ENCODE peak calls at places on chromosomes 12 and 14, in ten cellular contexts. N is left lung; C is CD4-positive, alpha-beta T cell; I is cardiac fibroblast; O is epithelial cell of esophagus; L is psoas muscle; P is endothelial cell; Y is mammary epithelial cell; A is WTC11; W is GM13976. Q is an unnamed sample.

GRCh38 chr12:39012870-39013269 is 107.5 kb upstream of the CPNE8 start:
- DNase-seq in L (no peak), A (no peak), W (no peak), Y (peak), I (peak), O (peak), C (no peak), N (no peak), P (no peak), Q (no peak)

GRCh38 chr14:73455294-73455693 is 3.1 kb downstream of the NUMB start:
- DNase-seq in A (no peak), N (no peak), O (no peak), L (no peak), Y (no peak), W (no peak), I (no peak), C (no peak), P (no peak), Q (no peak)

GRCh38 chr14:94582199-94582750 is 1.0 kb downstream of the SERPINA5 start:
- DNase-seq in N (no peak), Y (no peak), A (no peak), C (no peak), L (no peak), O (no peak), I (no peak), W (no peak), P (no peak), Q (no peak)

GRCh38 chr14:51726166-51726899 is 74.6 kb downstream of the FRMD6 start:
- DNase-seq in Y (no peak), I (peak), N (no peak), P (no peak), L (no peak), A (no peak), W (no peak), O (no peak), C (no peak), Q (no peak)

GRCh38 chr12:16299403-16299802 is 21.9 kb upstream of the SLC15A5 start:
- DNase-seq in O (no peak), L (peak), I (peak), C (no peak), A (no peak), N (no peak), W (no peak), Y (no peak), P (no peak), Q (no peak)

GRCh38 chr14:95265106-95266094 is 54.3 kb downstream of the CLMN start:
- DNase-seq in O (peak), W (peak), P (no peak), C (no peak), A (no peak), N (no peak), I (peak), Y (peak), L (no peak), Q (no peak)

GRCh38 chr12:76927170-76927784 is 48.5 kb upstream of the CSRP2 start:
- DNase-seq in I (peak), P (peak), W (peak), A (peak), N (no peak), Y (peak), C (no peak), O (peak), L (no peak), Q (no peak)

GRCh38 chr14:66405158-66405557 is 81.0 kb upstream of the CCDC196 start:
- DNase-seq in A (no peak), L (no peak), N (no peak), O (peak), C (no peak), Y (peak), W (no peak), P (no peak), I (peak), Q (no peak)

GRCh38 chr12:55927588-55928502 is at the start of gene PYM1:
- DNase-seq in N (peak), Y (peak), W (peak), P (peak), O (peak), L (peak), A (peak), I (peak), C (peak), Q (no peak)

GRCh38 chr12:131915000-131915689 is 13.9 kb upstream of the PUS1 start:
- DNase-seq in Y (no peak), N (no peak), A (no peak), L (no peak), W (no peak), I (no peak), C (no peak), O (no peak), P (no peak), Q (no peak)

GRCh38 chr14:55794655-55795583 is 214.9 kb downstream of the KTN1 start:
- DNase-seq in P (no peak), I (peak), W (no peak), C (no peak), L (no peak), A (no peak), Y (peak), O (peak), N (no peak), Q (no peak)

GRCh38 chr12:69329669-69330428 is 18.3 kb upstream of the LYZ start:
- DNase-seq in A (no peak), W (no peak), P (no peak), O (no peak), L (no peak), I (no peak), C (peak), Y (no peak), N (no peak), Q (no peak)

GRCh38 chr12:69331846-69332684 is 16.1 kb upstream of the LYZ start:
- DNase-seq in L (no peak), P (no peak), W (no peak), C (no peak), O (peak), Y (no peak), N (no peak), A (no peak), I (no peak), Q (no peak)

GRCh38 chr12:69330475-69331473 is 17.4 kb upstream of the LYZ start:
- DNase-seq in C (peak), I (no peak), A (peak), P (peak), W (peak), L (no peak), O (peak), N (peak), Y (no peak), Q (no peak)

GRCh38 chr12:69332815-69333358 is 15.3 kb upstream of the LYZ start:
- DNase-seq in I (no peak), A (no peak), L (no peak), O (no peak), W (no peak), C (no peak), P (no peak), N (no peak), Y (no peak), Q (no peak)

DNA sequence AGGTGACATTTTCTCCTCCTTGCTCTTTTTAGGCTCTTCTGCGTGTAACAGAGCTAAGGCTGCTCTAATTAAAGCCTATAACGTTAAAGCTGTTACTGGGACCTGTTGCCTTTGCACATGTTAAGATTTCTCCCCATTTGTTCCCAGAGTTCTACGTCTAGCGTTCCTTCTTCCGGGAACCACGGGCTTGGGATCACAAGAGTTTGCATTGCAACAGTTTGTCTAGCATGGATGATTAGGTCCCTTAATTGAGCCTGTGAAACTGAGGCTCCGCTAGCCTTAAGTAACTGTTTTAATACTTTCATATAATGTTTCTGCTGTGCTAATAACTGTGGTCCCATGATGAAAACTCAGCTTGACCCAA is 16.7 kb upstream of the LYZ start:
- DNase-seq in A (no peak), W (no peak), P (no peak), O (no peak), Y (no peak), I (no peak), N (no peak), L (no peak), C (no peak), Q (no peak)
- TF ChIP-seq CTCF in A (no peak), W (no peak), P (no peak), O (no peak), Y (no peak), I (no peak), N (no peak), L (no peak), C (no peak), Q (no peak)

GRCh38 chr12:68483592-68484373 is 126.9 kb upstream of the RAP1B start:
- DNase-seq in C (no peak), O (peak), I (peak), A (no peak), W (no peak), P (no peak), L (no peak), N (no peak), Y (peak), Q (no peak)
- TF ChIP-seq CTCF in C (no peak), O (no peak), I (no peak), A (no peak), W (no peak), P (no peak), L (no peak), N (no peak), Y (no peak), Q (no peak)

DNA sequence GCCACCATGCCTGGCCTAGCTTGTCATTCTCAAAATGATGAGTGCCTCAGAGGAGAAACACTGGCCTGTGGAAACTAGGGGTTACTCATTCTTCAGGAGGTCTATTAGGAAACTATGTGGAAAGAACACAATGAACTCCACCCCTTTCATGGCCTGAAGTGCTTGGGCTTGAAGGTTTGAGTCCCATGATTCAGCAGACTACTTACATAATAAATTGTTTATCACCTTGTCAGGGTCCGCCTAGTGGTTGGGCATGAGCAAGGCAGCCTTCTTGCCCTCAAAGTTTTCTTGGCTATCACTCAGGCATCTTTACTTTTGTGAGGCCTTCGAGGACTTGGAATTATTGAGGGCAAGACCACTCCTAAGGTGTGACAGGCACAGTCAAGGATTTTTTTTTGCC is 251.2 kb downstream of the ACSS3 start:
- DNase-seq in L (no peak), I (peak), N (no peak), P (peak), A (peak), Y (peak), O (peak), C (no peak), W (no peak), Q (no peak)
- TF ChIP-seq CTCF in L (no peak), I (peak), N (no peak), P (peak), A (peak), Y (peak), O (peak), C (no peak), W (peak), Q (peak)

GRCh38 chr12:51980809-51981127 is 26.0 kb upstream of the TAMALIN start:
- DNase-seq in W (no peak), P (no peak), C (no peak), A (no peak), L (no peak), O (no peak), N (no peak), I (no peak), Y (no peak), Q (no peak)

GRCh38 chr12:51984657-51985056 is 22.1 kb upstream of the TAMALIN start:
- DNase-seq in N (no peak), L (no peak), P (no peak), A (no peak), C (no peak), W (no peak), O (no peak), I (no peak), Y (no peak), Q (no peak)

GRCh38 chr12:51977320-51977753 is 25.8 kb downstream of the ACVR1B start:
- DNase-seq in L (no peak), P (no peak), Y (no peak), I (peak), C (no peak), A (no peak), W (no peak), N (no peak), O (no peak), Q (no peak)

GRCh38 chr12:51976376-51977160 is 25.1 kb downstream of the ACVR1B start:
- DNase-seq in N (no peak), A (no peak), C (no peak), Y (no peak), P (no peak), I (peak), O (peak), W (no peak), L (no peak), Q (no peak)

GRCh38 chr12:51980051-51980808 is 26.5 kb upstream of the TAMALIN start:
- DNase-seq in O (peak), Y (peak), C (peak), L (peak), I (peak), P (peak), A (peak), N (peak), W (peak), Q (peak)
- TF ChIP-seq CTCF in O (peak), Y (peak), C (peak), L (peak), I (peak), P (peak), A (peak), N (peak), W (peak), Q (peak)

DNA sequence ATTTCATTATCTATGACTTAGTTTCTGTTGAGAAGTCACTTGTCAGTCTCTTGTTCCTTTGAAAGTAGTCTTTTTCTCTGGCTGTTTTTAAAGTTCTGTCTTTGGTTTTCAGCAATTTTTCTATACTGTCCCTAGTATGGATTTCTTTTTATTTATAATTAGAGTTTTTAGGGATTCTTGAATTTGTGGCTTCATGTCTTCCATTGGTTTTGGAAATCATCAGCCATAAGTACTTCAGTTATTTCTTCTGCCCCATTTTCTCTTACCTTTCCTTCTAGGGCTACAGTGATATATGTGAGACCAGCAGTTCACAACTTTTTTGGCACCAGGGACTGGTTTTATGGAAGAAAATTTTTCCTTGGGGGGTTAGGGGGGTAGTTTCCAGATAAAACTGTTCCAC is 90.0 kb upstream of the EVL start:
- DNase-seq in P (no peak), N (no peak), I (no peak), W (no peak), O (no peak), L (no peak), A (no peak), C (no peak), Y (no peak), Q (no peak)
- TF ChIP-seq CTCF in P (no peak), N (no peak), I (no peak), W (no peak), O (no peak), L (no peak), A (no peak), C (no peak), Y (no peak), Q (no peak)

DNA sequence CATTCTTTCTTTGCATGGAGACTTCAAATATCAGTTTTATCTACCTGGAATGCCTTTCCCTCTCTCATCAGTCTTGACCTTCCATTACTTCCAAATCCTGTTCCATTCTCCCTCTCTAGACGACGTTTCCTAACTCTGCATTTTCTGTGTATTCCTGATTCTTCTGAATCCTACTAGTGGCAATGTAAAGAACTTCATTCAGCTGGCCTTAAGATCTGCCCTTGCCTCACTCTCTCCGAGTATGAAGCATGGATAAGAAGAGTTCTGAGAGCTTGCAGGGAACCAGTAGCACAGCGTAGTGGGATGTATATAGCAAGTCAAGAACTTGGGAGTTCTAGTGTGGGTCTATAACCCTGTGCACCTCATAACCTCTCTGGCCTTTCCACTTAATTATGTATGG is 68.5 kb upstream of the HOXC13 start:
- DNase-seq in C (no peak), L (no peak), A (no peak), I (no peak), O (no peak), W (no peak), N (no peak), P (no peak), Y (no peak), Q (no peak)
- TF ChIP-seq CTCF in C (no peak), L (no peak), A (no peak), I (no peak), O (no peak), W (no peak), N (no peak), P (no peak), Y (no peak), Q (no peak)

GRCh38 chr14:26200675-26201074 is 397.2 kb downstream of the NOVA1 start:
- DNase-seq in N (no peak), L (no peak), O (peak), A (no peak), C (no peak), W (no peak), P (no peak), Y (no peak), I (peak), Q (no peak)
- TF ChIP-seq CTCF in N (no peak), L (no peak), O (no peak), A (no peak), C (no peak), W (no peak), P (no peak), Y (no peak), I (no peak), Q (no peak)

GRCh38 chr14:36028218-36028617 is 148.3 kb downstream of the PTCSC3 start:
- DNase-seq in O (no peak), A (peak), W (no peak), Y (peak), L (no peak), C (no peak), P (no peak), I (no peak), N (no peak), Q (no peak)
- TF ChIP-seq CTCF in O (no peak), A (no peak), W (no peak), Y (no peak), L (no peak), C (no peak), P (no peak), I (no peak), N (no peak), Q (peak)

GRCh38 chr14:21236948-21237797 is 32.1 kb downstream of the HNRNPC start:
- DNase-seq in I (no peak), W (no peak), P (no peak), O (no peak), C (no peak), A (no peak), L (no peak), Y (no peak), N (no peak), Q (no peak)

GRCh38 chr14:21231020-21231652 is 38.1 kb downstream of the HNRNPC start:
- DNase-seq in C (no peak), P (no peak), A (no peak), O (no peak), I (no peak), L (no peak), W (no peak), N (no peak), Y (no peak), Q (no peak)

GRCh38 chr14:21229821-21230220 is 39.4 kb downstream of the HNRNPC start:
- DNase-seq in C (no peak), A (no peak), Y (no peak), P (no peak), N (no peak), I (no peak), L (no peak), O (no peak), W (no peak), Q (no peak)

GRCh38 chr14:21234112-21234511 is 35.1 kb downstream of the HNRNPC start:
- DNase-seq in P (no peak), Y (no peak), A (no peak), W (no peak), N (no peak), O (peak), C (no peak), I (no peak), L (no peak), Q (no peak)

DNA sequence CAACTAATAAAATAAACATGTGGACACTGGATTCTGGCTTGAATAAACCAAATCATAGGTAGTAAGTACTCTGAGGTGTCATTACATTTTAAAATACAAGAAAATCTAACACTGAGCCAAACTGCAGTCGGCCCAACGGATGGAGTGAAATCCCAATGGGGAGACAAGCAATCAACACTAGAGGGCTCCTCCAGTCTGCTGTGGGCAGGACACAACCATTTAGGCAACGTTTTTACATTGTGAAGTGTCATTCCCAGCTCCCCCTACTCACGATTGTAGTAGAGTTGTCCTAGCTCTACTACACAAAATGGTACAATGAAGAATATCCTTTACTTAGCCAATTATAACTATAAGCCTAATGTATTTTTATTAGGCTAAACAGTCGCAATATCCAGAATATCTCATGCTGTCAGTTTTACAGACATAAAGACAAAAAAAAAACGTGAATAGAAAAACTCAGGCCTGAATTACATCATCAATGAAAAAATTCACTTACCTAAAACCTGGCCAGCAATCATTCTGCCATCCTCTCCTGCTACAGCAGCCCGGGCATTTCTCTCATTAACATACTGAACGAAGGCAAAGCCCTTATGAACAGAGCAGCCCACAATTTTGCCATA is 35.7 kb downstream of the HNRNPC start:
- DNase-seq in N (no peak), Y (no peak), I (peak), L (no peak), C (no peak), W (no peak), O (no peak), A (no peak), P (peak), Q (no peak)
- TF ChIP-seq CTCF in N (no peak), Y (peak), I (peak), L (peak), C (peak), W (no peak), O (peak), A (no peak), P (no peak), Q (peak)

GRCh38 chr12:118689793-118690192 is 291.5 kb upstream of the SRRM4 start:
- DNase-seq in N (no peak), C (no peak), I (no peak), A (peak), P (no peak), O (no peak), W (no peak), Y (no peak), L (no peak), Q (no peak)
- TF ChIP-seq CTCF in N (no peak), C (no peak), I (no peak), A (no peak), P (no peak), O (no peak), W (no peak), Y (no peak), L (no peak), Q (no peak)